ENCODE peak calls at places on chromosome 15, in four cellular contexts. V is nucleus accumbens; A is A673; L is stimulated activated CD8-positive, alpha-beta memory T cell treated with anti-CD3 and anti-CD28 coated beads, Interleukin-2, amount 100 ng/mL, for 48 hours. U is an unnamed sample.

GRCh38 chr15:43361313-43361903 is 9.4 kb downstream of the ZSCAN29 start:
- DNase-seq in A (no peak), V (no peak), L (no peak), U (peak)

GRCh38 chr15:65954289-65954741 is 85.0 kb downstream of the RAB11A start:
- DNase-seq in A (peak), L (no peak), V (no peak), U (peak)

GRCh38 chr15:35719964-35720507 is 174.1 kb upstream of the DPH6 start:
- DNase-seq in V (no peak), A (no peak), L (no peak), U (no peak)

GRCh38 chr15:38613085-38613484 is 48.5 kb upstream of the RASGRP1 start:
- DNase-seq in A (no peak), L (no peak), V (no peak), U (no peak)

GRCh38 chr15:88989578-88989977 is 76.4 kb upstream of the MFGE8 start:
- DNase-seq in A (no peak), V (no peak), L (no peak), U (no peak)

GRCh38 chr15:58931985-58932384 is 1.5 kb downstream of the SLTM start:
- DNase-seq in A (peak), L (no peak), V (no peak), U (peak)

GRCh38 chr15:41284425-41285177 is 47.8 kb downstream of the OIP5 start:
- DNase-seq in L (no peak), A (peak), V (no peak), U (peak)

GRCh38 chr15:31325432-31325975 is 1.1 kb upstream of the KLF13 start:
- DNase-seq in A (peak), V (peak), L (peak), U (peak)

GRCh38 chr15:24772709-24773373 is 97.3 kb downstream of the NPAP1 start:
- DNase-seq in V (peak), A (no peak), L (peak), U (peak)

GRCh38 chr15:34314491-34314890 is 23.1 kb downstream of the SLC12A6 start:
- DNase-seq in A (no peak), V (no peak), L (no peak), U (no peak)